ENCODE peak calls at places on chromosome X, in six cellular contexts. C is GM23338; K is stimulated activated naive B cell treated with anti-CD40 and anti-IgM and Interleukin-4, amounts not matched to agents 10 μg/mL and 1 μg/mL and 100 μg/mL, for 72 hours; X is AG09319; L is HFF-Myc; Z is astrocyte of the cerebellum. Y is an unnamed sample.

GRCh38 chrX:76184276-76184675 is 11.4 kb downstream of the PBDC1 start:
- DNase-seq in X (no peak), L (no peak), K (no peak), Z (no peak), C (no peak), Y (no peak)

GRCh38 chrX:70769659-70770232 is 138.8 kb downstream of the TEX11 start:
- DNase-seq in C (peak), L (no peak), K (no peak), Z (no peak), X (no peak), Y (no peak)

GRCh38 chrX:7730071-7730470 is 112.9 kb upstream of the VCX start:
- DNase-seq in X (no peak), K (no peak), Z (no peak), C (no peak), L (no peak), Y (no peak)

GRCh38 chrX:104310084-104310483 is 55.4 kb upstream of the ESX1 start:
- DNase-seq in C (no peak), Z (no peak), K (no peak), X (peak), L (no peak), Y (no peak)

GRCh38 chrX:33156152-33156726 is 55.1 kb downstream of the DMD start:
- DNase-seq in Z (no peak), K (no peak), C (no peak), X (no peak), L (no peak), Y (no peak)

GRCh38 chrX:123185714-123186113 is 1.6 kb downstream of the GRIA3 start:
- DNase-seq in C (no peak), Z (no peak), X (no peak), L (no peak), K (no peak), Y (no peak)

GRCh38 chrX:150531467-150531866 is 37.0 kb upstream of the MTM1 start:
- DNase-seq in Z (no peak), L (no peak), C (no peak), X (no peak), K (no peak), Y (no peak)

GRCh38 chrX:50067435-50068292 is 133.1 kb downstream of the AKAP4 start:
- DNase-seq in C (peak), Z (peak), L (no peak), X (no peak), K (no peak), Y (no peak)

GRCh38 chrX:2600564-2600963 is 90.5 kb upstream of the CD99 start:
- DNase-seq in Z (no peak), K (no peak), X (no peak), C (no peak), L (no peak), Y (no peak)

GRCh38 chrX:128460835-128461234 is 408.6 kb upstream of the ACTRT1 start:
- DNase-seq in C (peak), L (no peak), X (no peak), K (no peak), Z (no peak), Y (no peak)

GRCh38 chrX:7149421-7149820 is 1.5 kb upstream of the PUDP start:
- DNase-seq in X (no peak), C (no peak), L (no peak), K (no peak), Z (no peak), Y (no peak)

GRCh38 chrX:13778916-13779315 is 38.0 kb downstream of the GPM6B start:
- DNase-seq in K (no peak), L (peak), C (peak), X (peak), Z (no peak), Y (peak)

GRCh38 chrX:42519666-42520231 is 258.2 kb downstream of the PPP1R2C start:
- DNase-seq in K (no peak), L (peak), C (no peak), Z (peak), X (peak), Y (peak)

GRCh38 chrX:57821703-57822375 is 88.4 kb downstream of the ZXDA start:
- DNase-seq in L (peak), K (peak), C (peak), X (peak), Z (peak), Y (peak)

GRCh38 chrX:119156241-119156640 is 28.6 kb upstream of the KIAA1210 start:
- DNase-seq in L (no peak), K (no peak), C (no peak), Z (no peak), X (no peak), Y (no peak)

GRCh38 chrX:107673933-107674479 is 45.7 kb downstream of the PRPS1 start:
- DNase-seq in L (no peak), Z (no peak), C (peak), X (no peak), K (peak), Y (no peak)

Y was measured in HS-5.